ENCODE peak calls at places on chromosomes 3 and 15, in nine cellular contexts. K is PC-3; M is ovary; U is nephron progenitor cell; L is kidney; Q is HepG2; S is HCT116; V is BJ; H is activated CD8-positive, alpha-beta T cell treated with anti-CD3 and anti-CD28 coated beads for 36 hours. A is an unnamed sample.
A peak's percentile ranks its signal among the peaks of the same experiment; 100 is the strongest.

GRCh38 chr15:71732636-71733035 is 77.7 kb upstream of the NR2E3 start:
- DNase-seq in K (no peak), M (no peak), U (no peak), L (no peak), Q (peak; percentile 45), S (no peak), V (no peak), H (no peak), A (no peak)

GRCh38 chr15:32642667-32643425 is 1.3 kb downstream of the SCG5 start:
- DNase-seq in K (no peak), M (no peak), U (no peak), L (no peak), Q (no peak), S (no peak), V (no peak), H (no peak), A (no peak)

GRCh38 chr3:42510325-42510724 is 7.9 kb downstream of the VIPR1 start:
- DNase-seq in K (no peak), M (no peak), U (no peak), L (no peak), Q (peak; percentile 20), S (no peak), V (no peak), H (no peak), A (peak; percentile 52)

GRCh38 chr3:257826-258225 is 61.3 kb downstream of the CHL1 start:
- DNase-seq in K (no peak), M (no peak), U (no peak), L (no peak), Q (no peak), S (no peak), V (no peak), H (no peak), A (no peak)

GRCh38 chr15:48939686-48940085 is 24.0 kb downstream of the SHC4 start:
- DNase-seq in K (peak; percentile 89), M (no peak), U (no peak), L (no peak), Q (no peak), S (no peak), V (peak; percentile 68), H (no peak), A (no peak)

GRCh38 chr3:137163241-137163916 is 205.6 kb downstream of the IL20RB start:
- DNase-seq in K (no peak), M (no peak), U (peak; percentile 12), L (no peak), Q (no peak), S (no peak), V (no peak), H (no peak), A (no peak)

GRCh38 chr3:160564205-160564922 is 1.0 kb downstream of the KPNA4 start:
- DNase-seq in K (peak; percentile 20), M (no peak), U (peak; percentile 17), L (peak; percentile 80), Q (peak; percentile 10), S (no peak), V (no peak), H (peak; percentile 10), A (no peak)

GRCh38 chr3:178705925-178706324 is 169.7 kb downstream of the KCNMB2 start:
- DNase-seq in K (peak; percentile 47), M (no peak), U (no peak), L (no peak), Q (no peak), S (no peak), V (peak; percentile 78), H (no peak), A (no peak)

GRCh38 chr3:64375737-64376136 is 150.5 kb upstream of the PRICKLE2 start:
- DNase-seq in K (no peak), M (no peak), U (no peak), L (no peak), Q (no peak), S (no peak), V (no peak), H (no peak), A (no peak)

GRCh38 chr15:44188810-44189209 is 6.3 kb downstream of the FRMD5 start:
- DNase-seq in K (no peak), M (no peak), U (no peak), L (no peak), Q (no peak), S (no peak), V (no peak), H (no peak), A (no peak)

GRCh38 chr3:40989141-40990061 is 209.9 kb upstream of the CTNNB1 start:
- DNase-seq in K (no peak), M (no peak), U (no peak), L (no peak), Q (no peak), S (no peak), V (no peak), H (no peak), A (no peak)

GRCh38 chr15:39247574-39247973 is 333.3 kb upstream of the THBS1 start:
- DNase-seq in K (peak; percentile 14), M (no peak), U (no peak), L (no peak), Q (no peak), S (no peak), V (no peak), H (no peak), A (no peak)

GRCh38 chr3:198081421-198081844 is 121.4 kb downstream of the LMLN start:
- DNase-seq in K (no peak), M (no peak), U (no peak), L (no peak), Q (no peak), S (no peak), V (no peak), H (no peak), A (peak; percentile 77)

GRCh38 chr3:15932348-15933300 is 134.8 kb upstream of the ANKRD28 start:
- DNase-seq in K (no peak), M (no peak), U (no peak), L (no peak), Q (no peak), S (no peak), V (no peak), H (no peak), A (no peak)

GRCh38 chr3:65588884-65589283 is 449.8 kb downstream of the MAGI1 start:
- DNase-seq in K (no peak), M (no peak), U (no peak), L (no peak), Q (no peak), S (no peak), V (no peak), H (no peak), A (no peak)

GRCh38 chr3:40971191-40972168 is 227.8 kb upstream of the CTNNB1 start:
- DNase-seq in K (peak; percentile 96), M (peak; percentile 84), U (no peak), L (peak; percentile 82), Q (peak; percentile 53), S (peak; percentile 42), V (peak; percentile 96), H (peak; percentile 77), A (no peak)

GRCh38 chr3:170992854-170993253 is 33.7 kb downstream of the SLC2A2 start:
- DNase-seq in K (no peak), M (no peak), U (no peak), L (no peak), Q (no peak), S (no peak), V (no peak), H (no peak), A (no peak)

GRCh38 chr3:43691120-43692002 is 623 bp downstream of the ABHD5 start:
- DNase-seq in K (peak; percentile 86), M (peak; percentile 76), U (peak; percentile 69), L (peak; percentile 93), Q (peak; percentile 30), S (peak; percentile 68), V (no peak), H (peak; percentile 56), A (no peak)

GRCh38 chr15:40286061-40286532 is 3.2 kb upstream of the ANKRD63 start:
- DNase-seq in K (no peak), M (no peak), U (no peak), L (no peak), Q (no peak), S (no peak), V (no peak), H (no peak), A (no peak)

GRCh38 chr3:82080792-82081191 is 319.3 kb upstream of the GBE1 start:
- DNase-seq in K (peak; percentile 61), M (no peak), U (no peak), L (no peak), Q (no peak), S (no peak), V (no peak), H (no peak), A (no peak)

GRCh38 chr3:122989856-122990575 is 37.5 kb downstream of the SEMA5B start:
- DNase-seq in K (no peak), M (no peak), U (no peak), L (no peak), Q (no peak), S (no peak), V (no peak), H (no peak), A (no peak)

DNA sequence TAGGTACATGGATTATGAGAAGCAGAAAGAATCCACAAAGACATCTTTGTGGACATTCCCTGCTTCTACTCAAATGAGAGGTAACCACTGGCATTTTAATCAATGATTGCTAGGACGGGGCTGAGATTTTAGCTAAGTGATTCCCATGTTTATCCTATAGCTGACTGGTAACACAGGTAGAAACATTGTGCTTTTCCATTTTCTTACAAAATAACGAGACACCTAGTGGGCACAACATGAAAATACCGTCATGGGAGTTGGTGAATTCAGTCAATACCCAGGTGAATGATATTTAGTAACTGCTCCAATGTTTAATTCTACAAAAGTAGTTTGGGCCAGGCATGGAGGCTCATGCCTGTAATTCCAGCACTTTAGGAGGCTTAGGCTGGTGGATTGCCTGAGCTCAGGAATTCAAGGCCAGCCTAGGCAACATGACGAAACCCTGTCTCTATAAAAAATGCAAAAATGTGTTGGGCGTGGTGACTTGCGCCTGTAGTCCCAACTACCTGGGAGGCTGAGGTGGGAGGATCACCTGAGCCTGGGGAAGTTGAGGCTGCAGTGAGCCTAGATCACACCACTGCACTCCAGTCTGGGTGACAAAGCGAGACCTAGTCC is 37.2 kb upstream of the DENND4A start:
- DNase-seq in K (peak; percentile 55), M (no peak), U (no peak), L (no peak), Q (peak; percentile 33), S (peak; percentile 38), V (no peak), H (no peak), A (no peak)
- TF ChIP-seq CTCF in K (peak; percentile 66), M (peak; percentile 44), U (peak; percentile 44), L (peak; percentile 43), Q (peak; percentile 61), S (peak; percentile 45), V (peak; percentile 44), H (peak; percentile 76), A (peak; percentile 80)

GRCh38 chr15:33963831-33964664 is 4.2 kb upstream of the CHRM5 start:
- DNase-seq in K (peak; percentile 68), M (no peak), U (no peak), L (no peak), Q (peak; percentile 5), S (peak; percentile 12), V (no peak), H (no peak), A (no peak)
- TF ChIP-seq CTCF in K (peak; percentile 93), M (no peak), U (peak; percentile 67), L (peak; percentile 49), Q (peak; percentile 69), S (peak; percentile 25), V (peak; percentile 75), H (peak; percentile 40), A (peak; percentile 88)

GRCh38 chr3:142022381-142022780 is 127.0 kb downstream of the TFDP2 start:
- DNase-seq in K (peak; percentile 6), M (no peak), U (no peak), L (no peak), Q (no peak), S (no peak), V (no peak), H (peak; percentile 28), A (no peak)
- TF ChIP-seq CTCF in K (peak; percentile 26), M (no peak), U (no peak), L (no peak), Q (peak; percentile 38), S (peak; percentile 8), V (peak; percentile 20), H (no peak), A (peak; percentile 29)

GRCh38 chr3:31567036-31567435 is 34.3 kb downstream of the STT3B start:
- DNase-seq in K (peak; percentile 24), M (no peak), U (no peak), L (no peak), Q (peak; percentile 27), S (no peak), V (no peak), H (peak; percentile 58), A (no peak)
- TF ChIP-seq CTCF in K (peak; percentile 66), M (no peak), U (peak; percentile 58), L (peak; percentile 25), Q (peak; percentile 70), S (peak; percentile 30), V (peak; percentile 38), H (peak; percentile 76), A (peak; percentile 61)

A was measured in chondrocyte.